ENCODE peak calls at places on chromosomes 2 and 18, in eight cellular contexts. A is GM12878, G is heart left ventricle, S is Peyer's patch, C is HepG2, H is A549, I is ovary, B is body of pancreas. X is an unnamed sample.
A peak's percentile ranks its signal among the peaks of the same experiment; 100 is the strongest.

GRCh38 chr2:105919191-105919811 is 174.6 kb downstream of the NCK2 start:
- DNase-seq in A (no peak), G (peak; percentile 78), S (no peak), C (peak; percentile 99), H (no peak), I (no peak), B (peak; percentile 77), X (peak; percentile 92)

GRCh38 chr2:50952596-50952995 is 79.3 kb downstream of the NRXN1 start:
- DNase-seq in A (no peak), G (no peak), S (no peak), C (no peak), H (no peak), I (no peak), B (no peak), X (peak; percentile 16)

GRCh38 chr2:215794829-215795546 is 218.4 kb downstream of the MREG start:
- DNase-seq in A (no peak), G (no peak), S (no peak), C (peak; percentile 72), H (no peak), I (no peak), B (no peak), X (no peak)

GRCh38 chr2:12116228-12116750 is 369.9 kb downstream of the LPIN1 start:
- DNase-seq in A (peak; percentile 51), G (no peak), S (no peak), C (no peak), H (no peak), I (no peak), B (no peak), X (no peak)

GRCh38 chr2:191846787-191847620 is at the start of gene CAVIN2:
- DNase-seq in A (peak; percentile 5), G (peak; percentile 83), S (peak; percentile 52), C (peak; percentile 95), H (peak; percentile 77), I (peak; percentile 53), B (peak; percentile 55), X (no peak)

GRCh38 chr2:236052206-236052605 is 116.0 kb downstream of the GBX2 start:
- DNase-seq in A (no peak), G (no peak), S (no peak), C (no peak), H (no peak), I (no peak), B (no peak), X (no peak)

GRCh38 chr18:63299837-63300787 is 19.5 kb downstream of the BCL2 start:
- DNase-seq in A (no peak), G (no peak), S (no peak), C (no peak), H (no peak), I (no peak), B (no peak), X (no peak)

GRCh38 chr2:143475131-143475784 is 346.0 kb downstream of the ARHGAP15 start:
- DNase-seq in A (no peak), G (peak; percentile 7), S (no peak), C (no peak), H (no peak), I (no peak), B (no peak), X (no peak)

GRCh38 chr2:45748239-45748638 is 96.8 kb downstream of the PRKCE start:
- DNase-seq in A (no peak), G (no peak), S (no peak), C (no peak), H (no peak), I (no peak), B (no peak), X (no peak)

GRCh38 chr2:239444626-239445625 is 44.1 kb upstream of the HDAC4 start:
- DNase-seq in A (no peak), G (no peak), S (no peak), C (peak; percentile 94), H (peak; percentile 12), I (no peak), B (peak; percentile 40), X (no peak)

GRCh38 chr2:42638080-42638784 is 69.8 kb downstream of the MTA3 start:
- DNase-seq in A (no peak), G (no peak), S (no peak), C (no peak), H (no peak), I (no peak), B (no peak), X (no peak)

GRCh38 chr2:140734992-140735391 is 1395.8 kb downstream of the LRP1B start:
- DNase-seq in A (no peak), G (no peak), S (no peak), C (no peak), H (no peak), I (no peak), B (no peak), X (no peak)

GRCh38 chr2:113203901-113204519 is 30.2 kb downstream of the PSD4 start:
- DNase-seq in A (peak; percentile 30), G (peak; percentile 63), S (peak; percentile 83), C (peak; percentile 80), H (peak; percentile 86), I (peak; percentile 38), B (peak; percentile 79), X (peak; percentile 72)
- TF ChIP-seq POLR2A in A (peak; percentile 58), G (no peak), S (no peak), C (no peak), H (no peak), I (no peak), B (no peak), X (no peak)

GRCh38 chr2:159904127-159904564 is 106.1 kb upstream of the CD302 start:
- DNase-seq in A (no peak), G (no peak), S (no peak), C (no peak), H (no peak), I (peak; percentile 15), B (peak; percentile 17), X (no peak)
- TF ChIP-seq POLR2A in A (no peak), G (no peak), S (no peak), C (no peak), H (no peak), I (no peak), B (no peak), X (no peak)

DNA sequence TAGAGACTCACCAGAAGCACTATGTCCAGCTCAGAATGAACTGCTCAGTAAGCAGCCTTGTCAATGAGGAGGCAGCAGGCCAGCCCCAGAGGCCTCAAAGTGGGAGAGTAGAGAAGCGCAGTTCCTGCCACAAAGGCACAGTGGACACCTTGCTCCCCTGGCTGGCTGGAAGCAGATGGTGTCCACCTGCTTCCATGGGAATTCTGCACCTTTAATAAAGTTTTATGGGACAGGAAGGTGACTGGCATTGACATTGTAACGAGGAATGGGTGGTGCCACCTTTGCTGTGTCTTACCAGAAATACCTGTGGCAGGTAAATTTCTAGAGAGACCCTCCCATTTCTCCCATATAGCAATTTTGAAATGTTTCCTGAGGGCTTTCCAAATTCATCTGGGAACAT is 6.7 kb upstream of the IL1B start:
- DNase-seq in A (no peak), G (no peak), S (no peak), C (no peak), H (no peak), I (no peak), B (no peak), X (no peak)
- TF ChIP-seq POLR2A in A (no peak), G (no peak), S (no peak), C (no peak), H (no peak), I (no peak), B (no peak), X (no peak)

DNA sequence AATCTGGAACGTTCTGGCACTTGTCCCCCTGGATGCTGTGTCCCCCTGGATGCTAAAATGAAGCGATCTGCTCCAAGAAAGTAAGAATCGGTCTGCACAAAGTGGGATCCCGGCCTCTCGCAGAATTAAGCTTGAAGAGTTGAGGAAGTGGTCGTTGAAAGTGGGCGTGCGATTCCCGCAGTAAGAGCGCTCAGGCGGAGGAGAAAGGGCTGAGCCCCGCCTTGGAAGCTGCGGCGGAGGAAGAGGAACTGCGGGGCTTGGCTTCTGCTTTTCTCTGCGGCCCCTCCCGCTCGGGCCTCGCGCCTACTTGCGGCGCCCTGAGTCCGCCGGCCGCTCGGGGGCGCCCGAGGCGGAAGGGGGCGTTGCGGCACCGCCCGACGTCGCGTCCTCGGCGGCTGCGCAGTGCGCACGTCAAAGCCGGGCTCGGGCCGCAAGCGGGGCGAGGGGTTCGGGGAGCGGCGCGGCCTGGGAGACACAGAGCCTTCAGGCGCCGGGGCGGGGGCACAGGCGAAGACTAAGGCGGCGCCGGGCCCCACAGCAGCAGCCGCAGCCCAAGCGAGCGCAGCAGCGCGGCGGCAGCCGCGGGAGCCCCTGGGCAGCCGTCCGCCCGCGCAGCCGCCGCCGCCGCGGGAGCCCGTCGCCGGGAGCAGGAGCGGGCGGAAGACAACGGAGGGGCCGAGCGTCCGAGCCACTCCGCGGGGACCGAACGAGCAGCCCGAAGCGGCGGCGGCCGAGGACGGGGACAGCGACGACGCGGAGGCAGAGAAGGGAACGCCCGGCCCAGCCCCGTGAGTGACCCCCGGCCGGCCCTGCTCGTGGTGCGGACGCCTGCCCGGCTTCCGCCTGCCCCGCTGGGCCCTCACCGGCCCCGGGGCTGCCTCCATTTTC is at the start of gene CAB39:
- DNase-seq in A (peak; percentile 63), G (peak; percentile 88), S (peak; percentile 91), C (peak; percentile 79), H (peak; percentile 86), I (peak; percentile 84), B (peak; percentile 87), X (peak; percentile 69)
- TF ChIP-seq POLR2A in A (peak; percentile 80), G (peak; percentile 83), S (peak; percentile 94), C (peak; percentile 78), H (peak; percentile 58), I (peak; percentile 73), B (peak; percentile 43), X (peak; percentile 50)

X was measured in HCT116.